ENCODE peak calls at places on chromosomes 16 and 17, in six cellular contexts. D is cardiac muscle cell, X is PC-9, Y is mucosa of descending colon, P is fibroblast of lung, M is A549. W is an unnamed sample.

GRCh38 chr17:59851431-59852375 is 41.0 kb downstream of the TUBD1 start:
- DNase-seq in X (no peak), D (peak), Y (peak), P (peak), M (no peak), W (no peak)

GRCh38 chr17:39144414-39144813 is 7.0 kb downstream of the PLXDC1 start:
- DNase-seq in P (peak), M (no peak), D (peak), Y (peak), X (no peak), W (peak)

GRCh38 chr16:79334127-79334526 is 266.4 kb downstream of the MAF start:
- DNase-seq in Y (peak), M (peak), D (no peak), X (no peak), P (no peak), W (no peak)

GRCh38 chr16:88505405-88506082 is 52.5 kb downstream of the ZFPM1 start:
- DNase-seq in X (no peak), M (peak), D (peak), Y (peak), P (no peak), W (no peak)

GRCh38 chr17:69761767-69762321 is 313.2 kb upstream of the KCNJ16 start:
- DNase-seq in Y (no peak), D (peak), M (peak), X (peak), P (peak), W (peak)

GRCh38 chr16:77288222-77288621 is 89.0 kb downstream of the SYCE1L start:
- DNase-seq in P (peak), D (peak), M (no peak), Y (no peak), X (peak), W (peak)

GRCh38 chr17:63350364-63350763 is 95.7 kb downstream of the CYB561 start:
- DNase-seq in P (no peak), Y (no peak), X (no peak), M (no peak), D (no peak), W (no peak)

GRCh38 chr17:15649861-15650391 is 30.4 kb upstream of the FBXW10B start:
- DNase-seq in P (peak), Y (peak), M (peak), X (peak), D (peak), W (no peak)

GRCh38 chr17:61411944-61412859 is 12.6 kb downstream of the TBX2 start:
- DNase-seq in Y (peak), P (peak), M (peak), D (peak), X (peak), W (no peak)

GRCh38 chr17:27770877-27771276 is 29.5 kb downstream of the NOS2 start:
- DNase-seq in Y (no peak), D (no peak), X (no peak), P (no peak), M (no peak), W (no peak)

GRCh38 chr16:84286568-84287220 is 8.0 kb upstream of the WFDC1 start:
- DNase-seq in X (no peak), D (peak), Y (peak), P (no peak), M (no peak), W (peak)

GRCh38 chr16:3528406-3528805 is 27.6 kb downstream of the CLUAP1 start:
- DNase-seq in D (no peak), X (no peak), Y (no peak), M (no peak), P (no peak), W (no peak)

GRCh38 chr16:52497067-52497816 is 49.7 kb downstream of the TOX3 start:
- DNase-seq in Y (peak), D (peak), M (no peak), X (no peak), P (peak), W (no peak)

GRCh38 chr17:41785091-41785875 is 1.2 kb downstream of the JUP start:
- DNase-seq in Y (peak), M (no peak), D (peak), X (peak), P (peak), W (no peak)

GRCh38 chr17:79842136-79842655 is 3.0 kb upstream of the CBX4 start:
- DNase-seq in D (no peak), X (no peak), M (no peak), Y (no peak), P (no peak), W (no peak)

GRCh38 chr16:19718624-19718965 is 524 bp downstream of the IQCK start:
- DNase-seq in D (no peak), P (peak), X (no peak), M (peak), Y (peak), W (no peak)

GRCh38 chr17:67376892-67377726 is at the start of gene PITPNC1:
- DNase-seq in X (peak), D (peak), P (peak), M (peak), Y (peak), W (no peak)

GRCh38 chr17:17921192-17922082 is 50.8 kb downstream of the TOM1L2 start:
- DNase-seq in D (peak), M (peak), Y (no peak), X (peak), P (peak), W (peak)

GRCh38 chr16:82071421-82071820 is 36.4 kb downstream of the HSD17B2 start:
- DNase-seq in X (no peak), P (no peak), M (no peak), D (no peak), Y (no peak), W (no peak)

GRCh38 chr17:42944211-42944610 is 20.0 kb downstream of the AARSD1 start:
- DNase-seq in Y (no peak), D (no peak), M (no peak), P (no peak), X (no peak), W (no peak)

GRCh38 chr17:59533694-59534093 is 31.7 kb upstream of the DHX40 start:
- DNase-seq in M (no peak), D (no peak), P (no peak), Y (no peak), X (no peak), W (no peak)

GRCh38 chr17:72407336-72408121 is 286.7 kb downstream of the SOX9 start:
- DNase-seq in P (peak), D (peak), M (peak), Y (peak), X (peak), W (peak)

GRCh38 chr17:65530158-65530984 is 31.1 kb downstream of the AXIN2 start:
- DNase-seq in P (no peak), D (no peak), M (no peak), X (peak), Y (no peak), W (no peak)

GRCh38 chr17:596763-597644 is 117.6 kb downstream of the VPS53 start:
- DNase-seq in Y (no peak), M (no peak), D (peak), P (peak), X (no peak), W (peak)

GRCh38 chr16:85204242-85205010 is 92.2 kb upstream of the CIBAR2 start:
- DNase-seq in X (no peak), P (peak), Y (no peak), M (no peak), D (peak), W (no peak)

GRCh38 chr17:9367186-9367585 is 208.4 kb downstream of the STX8 start:
- DNase-seq in P (no peak), X (no peak), Y (no peak), M (no peak), D (no peak), W (no peak)

GRCh38 chr16:88706965-88707871 is 915 bp downstream of the CTU2 start:
- DNase-seq in X (no peak), M (no peak), Y (no peak), D (no peak), P (no peak), W (no peak)

GRCh38 chr17:58534331-58534730 is 19.9 kb upstream of the MTMR4 start:
- DNase-seq in X (no peak), M (no peak), D (no peak), Y (no peak), P (no peak), W (no peak)

GRCh38 chr17:58533616-58534188 is 19.3 kb upstream of the MTMR4 start:
- DNase-seq in D (no peak), M (no peak), P (no peak), Y (no peak), X (no peak), W (no peak)

GRCh38 chr17:58531661-58532554 is 17.5 kb upstream of the MTMR4 start:
- DNase-seq in X (no peak), Y (peak), M (no peak), D (peak), P (peak), W (no peak)

GRCh38 chr17:58531122-58531521 is 16.7 kb upstream of the MTMR4 start:
- DNase-seq in Y (no peak), M (no peak), X (no peak), P (no peak), D (no peak), W (no peak)

DNA sequence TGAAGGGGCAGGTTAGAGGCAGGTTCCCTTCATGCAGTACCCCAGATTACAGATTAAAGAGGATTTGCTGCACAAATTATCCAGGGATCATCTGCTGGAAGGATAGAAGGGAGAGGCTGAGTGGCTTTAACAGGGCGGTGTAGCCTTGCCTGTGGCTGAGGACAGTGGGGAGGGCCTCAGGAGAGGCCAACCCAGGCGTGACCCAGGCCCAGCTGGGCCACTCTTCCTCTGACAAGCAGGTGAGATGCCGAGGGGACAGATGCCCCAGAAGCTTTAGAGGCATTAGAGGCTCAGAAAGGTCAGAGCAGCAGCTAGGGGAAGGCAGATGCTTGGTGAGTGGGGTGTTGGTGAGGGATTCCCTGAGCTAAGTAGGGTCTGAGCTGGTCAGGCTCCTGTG is 18.1 kb upstream of the MTMR4 start:
- DNase-seq in M (no peak), P (no peak), Y (no peak), X (no peak), D (no peak), W (no peak)
- H3K4me3 ChIP-seq in M (peak), P (no peak), Y (no peak), X (no peak), D (peak), W (peak)

GRCh38 chr17:1644493-1645206 is 882 bp downstream of the SCARF1 start:
- DNase-seq in D (peak), M (no peak), X (no peak), Y (peak), P (peak), W (no peak)

GRCh38 chr17:1643999-1644492 is 1.5 kb downstream of the SCARF1 start:
- DNase-seq in D (peak), M (no peak), P (peak), X (no peak), Y (no peak), W (no peak)

GRCh38 chr17:1645207-1646171 is at the start of gene SCARF1:
- DNase-seq in D (no peak), M (no peak), P (no peak), X (no peak), Y (peak), W (no peak)

GRCh38 chr17:1641065-1641403 is 4.5 kb downstream of the SCARF1 start:
- DNase-seq in Y (no peak), X (no peak), M (no peak), P (no peak), D (no peak), W (no peak)

DNA sequence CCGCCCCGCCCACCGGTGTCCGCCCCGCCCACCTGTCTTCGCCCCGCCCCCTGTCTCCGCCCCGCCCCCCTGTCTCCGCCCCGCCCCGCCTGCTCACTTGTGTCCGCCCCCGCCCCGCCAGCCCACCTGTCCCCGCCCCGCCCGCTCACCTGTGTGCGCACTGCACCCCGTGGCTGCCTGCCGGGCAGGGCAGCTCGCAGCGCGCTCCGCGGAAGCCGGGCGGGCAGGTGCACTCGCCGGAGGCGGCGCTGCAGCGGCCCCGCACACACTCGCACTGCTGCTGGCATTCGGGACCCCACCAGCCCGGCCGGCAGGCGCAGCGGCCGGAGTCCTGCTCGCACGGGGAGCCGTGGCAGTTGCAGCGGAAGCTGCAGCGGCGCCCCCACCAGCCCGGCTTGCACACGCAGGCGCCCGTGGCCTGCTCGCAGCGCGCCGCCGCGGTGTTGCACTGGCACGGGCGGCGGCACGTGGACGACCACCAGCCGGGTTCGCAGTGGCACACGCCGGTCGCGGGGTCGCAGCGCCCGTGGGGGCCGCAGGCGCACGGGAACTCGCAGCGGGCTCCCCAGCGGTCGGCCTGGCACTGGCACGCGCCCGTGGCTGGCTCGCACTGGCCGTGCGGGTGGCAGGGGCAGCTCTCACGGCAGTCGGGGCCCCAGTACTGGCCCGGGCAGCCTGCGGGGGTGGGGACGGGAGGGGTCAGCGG is 2.1 kb downstream of the SCARF1 start:
- DNase-seq in P (no peak), Y (peak), X (peak), M (peak), D (peak), W (no peak)
- TF ChIP-seq CTCF in P (peak), Y (peak), X (no peak), M (peak), D (peak), W (no peak)

GRCh38 chr17:49108318-49108717 is 24.3 kb upstream of the B4GALNT2 start:
- DNase-seq in X (peak), D (peak), P (peak), M (peak), Y (no peak), W (no peak)
- H3K4me3 ChIP-seq in X (no peak), D (no peak), P (no peak), M (no peak), Y (no peak), W (no peak)

GRCh38 chr17:7214300-7215135 is 5.1 kb downstream of the DLG4 start:
- DNase-seq in M (peak), X (peak), D (peak), P (peak), Y (peak), W (no peak)

GRCh38 chr17:7211512-7212277 is 7.9 kb downstream of the DLG4 start:
- DNase-seq in P (no peak), Y (no peak), M (no peak), X (no peak), D (no peak), W (no peak)

GRCh38 chr17:7215652-7216139 is 3.9 kb downstream of the DLG4 start:
- DNase-seq in P (peak), X (no peak), Y (no peak), M (peak), D (no peak), W (no peak)

GRCh38 chr17:7215136-7215638 is 4.4 kb downstream of the DLG4 start:
- DNase-seq in X (no peak), D (no peak), Y (no peak), P (no peak), M (no peak), W (peak)

DNA sequence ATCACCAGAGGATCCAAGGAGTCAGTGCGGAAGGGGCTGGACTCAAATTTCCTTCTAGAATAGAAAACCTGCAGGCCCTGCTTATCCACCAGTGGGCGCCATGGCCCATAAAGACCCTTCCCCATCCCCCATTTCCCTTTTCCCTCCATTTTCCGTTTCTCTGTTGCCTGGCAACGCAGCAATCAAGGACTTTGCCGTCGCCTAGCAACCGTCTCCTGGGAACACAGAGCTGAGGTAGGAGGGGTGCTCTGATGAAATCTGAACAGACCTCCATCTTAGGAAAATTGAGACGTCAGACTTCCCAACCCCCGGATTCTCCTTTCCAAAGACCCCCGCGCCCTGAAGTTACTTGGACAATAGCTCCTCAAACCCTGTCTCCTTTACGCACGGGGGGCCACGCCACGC is 5.7 kb downstream of the DLG4 start:
- DNase-seq in D (peak), X (peak), Y (peak), P (peak), M (peak), W (no peak)
- TF ChIP-seq CTCF in D (peak), X (peak), Y (peak), P (peak), M (peak), W (peak)

GRCh38 chr17:49471769-49472168 is 23.3 kb upstream of the NGFR start:
- DNase-seq in X (no peak), M (no peak), D (no peak), P (no peak), Y (no peak), W (no peak)

GRCh38 chr17:49472527-49472926 is 22.6 kb upstream of the NGFR start:
- DNase-seq in M (no peak), Y (no peak), X (no peak), P (no peak), D (no peak), W (no peak)

GRCh38 chr17:49471089-49471683 is 23.9 kb upstream of the NGFR start:
- DNase-seq in P (no peak), M (no peak), X (no peak), D (no peak), Y (no peak), W (no peak)

GRCh38 chr17:49468827-49469385 is 26.2 kb upstream of the NGFR start:
- DNase-seq in D (peak), P (no peak), X (no peak), M (no peak), Y (no peak), W (no peak)

DNA sequence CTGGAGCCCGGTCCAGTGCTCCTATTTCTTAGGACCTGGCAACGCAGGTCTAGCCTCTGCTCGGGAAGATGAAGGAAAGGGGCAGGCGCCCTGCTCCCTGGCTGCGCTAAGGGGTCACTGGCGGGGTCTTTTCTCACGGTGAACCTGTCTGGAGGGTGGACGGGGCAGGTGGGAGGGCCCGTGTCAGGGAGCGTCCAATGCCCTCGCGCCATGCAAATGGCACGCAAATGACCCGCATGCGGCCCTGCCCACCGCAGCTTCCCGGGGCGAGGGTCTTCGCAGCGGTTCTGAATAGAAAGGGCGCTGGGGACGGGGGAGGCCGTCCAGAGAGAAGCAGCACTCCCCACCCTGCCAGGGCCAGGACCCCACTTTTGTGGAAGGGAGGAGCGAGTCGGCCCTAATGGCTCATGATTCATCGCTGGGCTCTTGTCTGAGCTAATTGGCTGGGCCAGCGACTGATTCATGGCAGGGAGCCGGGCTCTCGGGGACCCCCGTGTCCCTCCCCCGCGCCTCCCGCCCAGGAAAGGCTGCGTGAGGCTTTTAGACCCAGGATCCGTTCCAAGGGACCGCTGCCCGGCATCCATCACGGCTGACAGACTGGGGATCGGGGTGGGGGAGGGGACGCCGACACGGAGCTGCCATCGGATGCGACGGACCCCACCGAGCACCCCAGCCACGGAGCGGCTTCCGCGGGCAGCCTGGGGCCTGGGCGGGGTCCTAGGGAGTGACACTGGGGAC is 25.1 kb upstream of the NGFR start:
- DNase-seq in D (no peak), M (no peak), Y (no peak), P (peak), X (no peak), W (no peak)
- H3K4me3 ChIP-seq in D (peak), M (no peak), Y (no peak), P (no peak), X (no peak), W (no peak)

GRCh38 chr17:75344664-75345063 is 55.4 kb upstream of the SLC25A19 start:
- DNase-seq in P (peak), D (no peak), Y (no peak), X (no peak), M (no peak), W (no peak)
- TF ChIP-seq CTCF in P (no peak), D (no peak), Y (no peak), X (no peak), M (no peak), W (no peak)

GRCh38 chr17:19003966-19004600 is 481 bp downstream of the FAM83G start:
- DNase-seq in P (peak), M (peak), D (peak), X (no peak), Y (peak), W (no peak)

GRCh38 chr17:19003543-19003965 is 1.0 kb downstream of the FAM83G start:
- DNase-seq in P (no peak), X (no peak), D (no peak), Y (no peak), M (no peak), W (no peak)

GRCh38 chr17:19002805-19003542 is 1.6 kb downstream of the FAM83G start:
- DNase-seq in M (no peak), D (peak), X (no peak), Y (no peak), P (peak), W (no peak)

GRCh38 chr17:19000531-19001011 is 4.0 kb downstream of the FAM83G start:
- DNase-seq in M (no peak), P (peak), D (peak), X (no peak), Y (no peak), W (no peak)

GRCh38 chr17:19002191-19002590 is 2.4 kb downstream of the FAM83G start:
- DNase-seq in D (no peak), Y (no peak), X (no peak), M (no peak), P (no peak), W (no peak)
- H3K4me3 ChIP-seq in D (no peak), Y (no peak), X (peak), M (no peak), P (no peak), W (no peak)